ENCODE peak calls at places on chromosomes 5 and 9, in six cellular contexts. Z is AG10803; W is SK-N-SH; B is CD4-positive, CD25-positive, alpha-beta regulatory T cell; U is epithelial cell of esophagus; A is mucosa of descending colon. D is an unnamed sample.
A peak's percentile ranks its signal among the peaks of the same experiment; 100 is the strongest.

GRCh38 chr9:98796364-98797101 is at the start of gene ANKS6:
- DNase-seq in U (peak; percentile 79), B (peak; percentile 71), Z (peak; percentile 67), A (peak; percentile 85), W (peak; percentile 98), D (peak; percentile 98)

GRCh38 chr9:132637351-132637750 is 32.4 kb downstream of the DDX31 start:
- DNase-seq in Z (no peak), A (peak; percentile 61), W (no peak), B (no peak), U (peak; percentile 74), D (no peak)

GRCh38 chr5:162488077-162488476 is 420.5 kb downstream of the GABRG2 start:
- DNase-seq in A (no peak), W (no peak), Z (no peak), U (peak; percentile 29), B (no peak), D (no peak)

GRCh38 chr9:126705311-126705766 is 91.6 kb downstream of the LMX1B start:
- DNase-seq in B (peak; percentile 74), U (peak; percentile 69), A (peak; percentile 74), W (peak; percentile 93), Z (peak; percentile 35), D (peak; percentile 91)

GRCh38 chr9:90340421-90340820 is 302.2 kb downstream of the DIRAS2 start:
- DNase-seq in U (peak; percentile 74), Z (peak; percentile 80), B (no peak), A (no peak), W (no peak), D (no peak)

GRCh38 chr5:93894471-93895354 is 153.3 kb upstream of the POU5F2 start:
- DNase-seq in Z (peak; percentile 18), U (peak; percentile 24), B (no peak), W (peak; percentile 4), A (no peak), D (no peak)

GRCh38 chr9:87890866-87891265 is 8.2 kb downstream of the SPATA31E1 start:
- DNase-seq in W (no peak), B (no peak), U (no peak), Z (no peak), A (no peak), D (no peak)

GRCh38 chr5:56480305-56481146 is 247.4 kb upstream of the ANKRD55 start:
- DNase-seq in B (peak; percentile 16), U (peak; percentile 50), W (peak; percentile 92), Z (peak; percentile 44), A (peak; percentile 66), D (peak; percentile 63)

GRCh38 chr5:125521289-125521688 is 774.9 kb upstream of the ZNF608 start:
- DNase-seq in A (no peak), Z (no peak), U (no peak), W (no peak), B (no peak), D (no peak)

GRCh38 chr5:100614308-100614707 is 79.1 kb downstream of the FAM174A start:
- DNase-seq in Z (no peak), U (no peak), B (no peak), A (no peak), W (no peak), D (no peak)

GRCh38 chr5:51345106-51345505 is 38.1 kb upstream of the ISL1 start:
- DNase-seq in B (no peak), W (no peak), U (peak; percentile 27), A (no peak), Z (peak; percentile 31), D (no peak)

GRCh38 chr5:91977599-91977998 is 594.5 kb upstream of the ARRDC3 start:
- DNase-seq in W (no peak), Z (no peak), B (no peak), U (no peak), A (no peak), D (no peak)

GRCh38 chr9:133661846-133662636 is 25.9 kb downstream of the DBH start:
- DNase-seq in Z (no peak), A (no peak), W (peak; percentile 64), U (no peak), B (no peak), D (peak; percentile 66)

GRCh38 chr9:120904999-120905793 is 21.4 kb downstream of the TRAF1 start:
- DNase-seq in A (no peak), B (no peak), U (no peak), Z (no peak), W (no peak), D (no peak)

GRCh38 chr5:128857061-128857677 is 108.1 kb upstream of the SLC27A6 start:
- DNase-seq in Z (no peak), W (no peak), B (no peak), U (no peak), A (no peak), D (no peak)

GRCh38 chr5:31193591-31194457 is at the start of gene CDH6:
- DNase-seq in A (peak; percentile 47), Z (peak; percentile 2), U (peak; percentile 22), W (peak; percentile 75), B (no peak), D (peak; percentile 85)

GRCh38 chr9:108603141-108603540 is 252.6 kb downstream of the ACTL7B start:
- DNase-seq in B (no peak), A (no peak), W (no peak), Z (no peak), U (peak; percentile 98), D (no peak)

GRCh38 chr5:58198330-58198729 is 261.6 kb downstream of the PLK2 start:
- DNase-seq in B (no peak), W (no peak), Z (no peak), U (no peak), A (no peak), D (no peak)

GRCh38 chr5:102754499-102755424 is at the start of gene PAM:
- DNase-seq in U (peak; percentile 71), Z (peak; percentile 67), W (peak; percentile 93), A (peak; percentile 88), B (peak; percentile 66), D (peak; percentile 96)

GRCh38 chr5:43041131-43041668 is 1.1 kb upstream of the ANXA2R start:
- DNase-seq in U (no peak), B (peak; percentile 35), Z (peak; percentile 87), A (no peak), W (no peak), D (peak; percentile 49)

GRCh38 chr9:69599232-69599971 is 72.8 kb downstream of the APBA1 start:
- DNase-seq in A (no peak), B (no peak), W (no peak), U (no peak), Z (peak; percentile 26), D (no peak)

GRCh38 chr9:4970970-4971641 is 14.0 kb upstream of the JAK2 start:
- DNase-seq in Z (no peak), A (no peak), B (no peak), W (no peak), U (no peak), D (no peak)

GRCh38 chr5:143311428-143311827 is 92.1 kb downstream of the NR3C1 start:
- DNase-seq in U (peak; percentile 95), A (no peak), Z (peak; percentile 61), B (no peak), W (no peak), D (no peak)

GRCh38 chr9:134057751-134058701 is 9.8 kb downstream of the BRD3 start:
- DNase-seq in W (no peak), B (no peak), A (no peak), U (no peak), Z (no peak), D (no peak)

GRCh38 chr5:146340260-146341081 is 1.8 kb downstream of the POU4F3 start:
- DNase-seq in Z (peak; percentile 48), A (no peak), W (no peak), U (peak; percentile 73), B (no peak), D (peak; percentile 36)

GRCh38 chr5:167945542-167946384 is 345.7 kb upstream of the WWC1 start:
- DNase-seq in W (no peak), Z (peak; percentile 99), A (no peak), B (no peak), U (peak; percentile 78), D (no peak)

GRCh38 chr9:78316151-78316892 is 19.4 kb downstream of the PSAT1 start:
- DNase-seq in B (no peak), A (no peak), Z (no peak), W (no peak), U (no peak), D (no peak)

GRCh38 chr5:65480306-65480865 is 1.3 kb downstream of the ADAMTS6 start:
- DNase-seq in W (peak; percentile 34), B (no peak), A (peak; percentile 62), Z (peak; percentile 88), U (peak; percentile 65), D (peak; percentile 69)

GRCh38 chr5:154754460-154755360 is 467 bp upstream of the LARP1 start:
- DNase-seq in W (peak; percentile 99), A (peak; percentile 100), B (peak; percentile 99), Z (peak; percentile 98), U (peak; percentile 100), D (peak; percentile 99)
- H3K4me3 ChIP-seq in W (peak overlapping the region; percentile 66), A (peak overlapping the region; percentile 97), B (peak overlapping the region; percentile 48), Z (peak overlapping the region; percentile 91), U (peak overlapping the region; percentile 81), D (peak overlapping the region; percentile 100)

DNA sequence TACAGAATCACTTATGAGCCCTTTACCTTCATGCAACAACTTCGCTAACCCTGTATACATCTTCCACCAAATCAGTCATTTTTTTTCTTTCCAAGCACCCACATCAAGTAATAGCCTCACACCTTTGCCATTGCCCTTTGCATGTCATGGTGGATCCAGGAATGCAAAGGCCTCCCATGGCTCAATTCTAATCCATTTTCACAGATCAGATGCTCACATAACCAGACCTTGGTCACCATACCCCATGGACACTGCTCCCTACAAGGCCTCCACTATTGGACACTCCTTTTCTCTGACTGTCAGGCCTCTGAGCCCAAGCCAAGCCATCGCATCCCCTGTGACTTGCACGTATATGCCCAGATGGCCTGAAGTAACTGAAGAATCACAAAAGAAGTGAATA is 179.5 kb downstream of the RASEF start:
- DNase-seq in W (no peak), Z (no peak), U (no peak), B (no peak), A (no peak), D (no peak)
- H3K4me3 ChIP-seq in W (no peak overlapping the region), Z (no peak overlapping the region), U (no peak overlapping the region), B (no peak overlapping the region), A (no peak overlapping the region), D (no peak overlapping the region)

GRCh38 chr5:180830253-180831138 is 27.9 kb upstream of the MGAT1 start:
- DNase-seq in B (peak; percentile 57), Z (peak; percentile 49), U (no peak), A (peak; percentile 87), W (peak; percentile 69), D (no peak)

GRCh38 chr5:180831139-180832080 is 28.8 kb upstream of the MGAT1 start:
- DNase-seq in U (peak; percentile 74), W (peak; percentile 95), A (peak; percentile 93), B (peak; percentile 68), Z (peak; percentile 61), D (peak; percentile 93)

GRCh38 chr5:180829711-180830110 is 27.1 kb upstream of the MGAT1 start:
- DNase-seq in Z (no peak), A (no peak), W (no peak), U (no peak), B (no peak), D (no peak)

DNA sequence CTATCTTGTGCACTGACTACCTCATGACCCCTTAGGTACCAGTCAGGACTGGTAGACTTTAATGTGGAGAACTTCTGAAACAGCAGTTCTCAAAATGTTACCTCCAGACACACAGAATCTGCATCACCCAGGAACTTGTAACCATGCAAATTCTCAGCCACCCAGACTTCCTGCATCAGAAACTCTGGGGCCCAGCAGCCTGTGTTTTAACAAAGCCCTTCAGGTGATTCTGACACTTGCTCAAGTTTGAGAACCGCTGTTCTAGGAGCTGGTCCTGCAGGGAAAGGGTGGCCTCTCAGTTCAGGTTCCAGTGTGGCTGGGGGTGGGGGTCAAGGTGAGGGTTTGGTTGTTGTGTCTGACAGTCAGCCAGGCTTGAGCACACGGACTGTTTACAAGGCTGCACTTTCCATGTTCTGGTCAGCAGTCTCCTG is 28.4 kb downstream of the ZFP62 start:
- DNase-seq in B (no peak), W (no peak), U (no peak), A (no peak), Z (no peak), D (no peak)
- H3K4me3 ChIP-seq in B (peak overlapping the region; percentile 85), W (no peak overlapping the region), U (no peak overlapping the region), A (no peak overlapping the region), Z (peak overlapping the region; percentile 96), D (peak overlapping the region; percentile 85)

GRCh38 chr9:2493106-2493505 is 128.5 kb upstream of the VLDLR start:
- DNase-seq in Z (peak; percentile 43), U (no peak), B (no peak), A (no peak), W (no peak), D (no peak)
- H3K4me3 ChIP-seq in Z (no peak overlapping the region), U (no peak overlapping the region), B (no peak overlapping the region), A (no peak overlapping the region), W (no peak overlapping the region), D (no peak overlapping the region)